ENCODE peak calls at places on chromosome 19, in ten cellular contexts. S, J, E, A, T, M, W, N, D and B are unnamed samples.

GRCh38 chr19:10388957-10389356 is 8.6 kb upstream of the TYK2 start:
- DNase-seq in S (peak; percentile 77), J (peak; percentile 79), E (peak; percentile 85), A (peak; percentile 97), T (peak; percentile 64), M (peak; percentile 90), W (peak; percentile 90), N (peak; percentile 47), D (peak; percentile 85), B (peak; percentile 94)

GRCh38 chr19:29497241-29497640 is 28.6 kb upstream of the VSTM2B start:
- DNase-seq in S (no peak), J (no peak), E (no peak), A (no peak), T (no peak), M (no peak), W (no peak), N (no peak), D (no peak), B (no peak)

GRCh38 chr19:28297036-28297435 is 915.9 kb downstream of the UQCRFS1 start:
- DNase-seq in S (no peak), J (no peak), E (no peak), A (no peak), T (no peak), M (no peak), W (no peak), N (no peak), D (no peak), B (no peak)

GRCh38 chr19:38773469-38774177 is at the start of gene LGALS7:
- DNase-seq in S (no peak), J (no peak), E (no peak), A (no peak), T (no peak), M (no peak), W (no peak), N (no peak), D (no peak), B (no peak)

GRCh38 chr19:34998777-34999497 is 1.2 kb upstream of the GRAMD1A start:
- DNase-seq in S (no peak), J (no peak), E (no peak), A (no peak), T (no peak), M (no peak), W (peak; percentile 73), N (no peak), D (no peak), B (no peak)

GRCh38 chr19:16457195-16457953 is 14.4 kb downstream of the EPS15L1 start:
- DNase-seq in S (no peak), J (no peak), E (peak; percentile 80), A (peak; percentile 36), T (no peak), M (no peak), W (peak; percentile 14), N (peak; percentile 32), D (peak; percentile 61), B (no peak)

GRCh38 chr19:3949997-3950859 is 17.4 kb downstream of the NMRK2 start:
- DNase-seq in S (no peak), J (no peak), E (no peak), A (no peak), T (no peak), M (no peak), W (no peak), N (no peak), D (no peak), B (no peak)

GRCh38 chr19:10454267-10454666 is 33.9 kb downstream of the PDE4A start:
- DNase-seq in S (peak; percentile 36), J (no peak), E (peak; percentile 12), A (peak; percentile 40), T (no peak), M (no peak), W (peak; percentile 38), N (no peak), D (no peak), B (no peak)

GRCh38 chr19:48102870-48103751 is 7.5 kb downstream of the PLA2G4C start:
- DNase-seq in S (peak; percentile 76), J (peak; percentile 18), E (peak; percentile 60), A (peak; percentile 64), T (peak; percentile 39), M (no peak), W (peak; percentile 49), N (no peak), D (peak; percentile 63), B (no peak)

GRCh38 chr19:6425732-6426686 is 1.4 kb upstream of the KHSRP start:
- DNase-seq in S (no peak), J (no peak), E (no peak), A (no peak), T (no peak), M (no peak), W (no peak), N (no peak), D (no peak), B (no peak)
- TF ChIP-seq CTCF in S (no peak), J (no peak), E (no peak), A (peak; percentile 20), T (no peak), M (peak; percentile 24), W (no peak), N (no peak), D (no peak), B (no peak)

DNA sequence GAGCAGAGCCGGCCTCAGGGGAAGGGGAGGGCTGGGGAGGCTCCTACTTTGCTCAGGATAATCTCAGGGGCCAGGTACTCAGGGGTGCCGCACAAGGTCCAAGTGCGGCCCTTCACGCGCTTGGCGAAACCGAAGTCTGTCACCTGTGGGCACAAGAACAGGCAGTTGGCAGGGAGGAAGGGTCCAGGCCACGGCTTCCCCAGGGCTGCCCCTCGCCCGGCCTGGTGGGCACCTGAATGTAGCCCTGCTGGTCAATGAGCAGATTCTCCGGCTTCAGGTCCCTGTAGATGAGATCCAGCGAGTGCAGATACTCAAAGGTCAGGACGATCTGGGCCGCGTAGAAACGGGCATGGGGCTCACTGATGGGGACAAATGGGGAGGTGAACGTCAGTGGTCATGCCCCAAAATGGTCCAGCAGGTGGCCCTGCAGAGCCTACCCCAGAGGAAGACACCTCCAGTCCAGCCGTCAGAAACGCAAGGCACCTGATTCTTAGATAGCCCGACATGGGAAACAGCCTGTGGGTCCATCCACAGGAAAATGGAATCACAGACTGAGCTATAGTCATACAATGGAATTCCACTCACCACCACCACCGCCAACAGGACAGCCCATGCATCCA is 7.1 kb upstream of the SAMD1 start:
- DNase-seq in S (no peak), J (no peak), E (no peak), A (no peak), T (no peak), M (no peak), W (no peak), N (no peak), D (no peak), B (peak; percentile 35)
- TF ChIP-seq CTCF in S (no peak), J (no peak), E (peak; percentile 21), A (peak; percentile 16), T (peak; percentile 7), M (peak; percentile 14), W (peak; percentile 10), N (no peak), D (peak; percentile 26), B (no peak)

DNA sequence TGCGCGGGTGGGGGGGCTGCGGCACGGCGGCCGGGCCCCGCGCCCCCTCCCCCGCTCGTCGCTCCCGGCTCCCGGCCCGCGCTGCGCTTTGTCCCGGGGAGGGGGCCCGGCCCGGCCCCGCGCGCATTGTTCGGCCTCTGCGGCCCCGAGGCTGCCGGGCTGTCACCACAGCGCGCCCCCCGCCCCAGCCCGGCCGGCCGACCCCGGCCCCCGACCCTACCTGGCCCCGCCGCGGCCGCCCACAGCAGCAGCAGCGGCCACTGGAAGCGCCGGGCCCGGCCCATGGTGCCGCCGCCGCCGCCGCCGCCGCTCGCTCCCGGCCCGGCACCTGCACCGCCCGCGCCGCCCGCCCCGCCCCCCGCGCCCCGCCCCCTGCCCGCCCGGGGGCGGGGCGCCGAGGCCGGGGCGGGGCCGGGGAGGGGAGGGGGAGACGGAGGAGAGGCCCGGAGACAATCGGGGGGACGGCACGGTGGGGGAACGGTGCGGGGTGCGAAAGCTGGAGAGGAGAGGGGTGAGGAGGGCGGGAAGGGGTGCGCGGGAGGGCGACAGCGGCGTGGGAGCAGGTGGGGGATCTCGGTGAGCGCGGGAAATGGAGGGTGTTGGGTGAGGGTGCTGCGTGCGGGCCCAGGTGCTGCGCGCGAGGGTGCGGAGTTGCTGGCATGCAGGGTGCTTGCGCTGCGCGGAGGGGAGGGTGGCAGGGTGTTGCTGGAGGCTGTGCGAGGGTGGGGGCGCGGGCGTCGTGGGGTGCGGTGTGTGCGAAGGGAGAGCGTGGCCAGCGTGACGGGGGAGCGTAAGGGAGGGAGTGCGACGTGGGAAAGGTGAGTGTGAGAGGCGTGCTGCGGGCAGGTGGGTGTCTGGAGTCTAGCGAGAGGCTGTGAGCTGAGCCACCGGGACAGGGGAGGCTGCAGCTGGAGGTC is at the start of gene CADM4:
- DNase-seq in S (no peak), J (peak; percentile 47), E (no peak), A (no peak), T (peak; percentile 43), M (no peak), W (peak; percentile 71), N (no peak), D (no peak), B (no peak)
- TF ChIP-seq CTCF in S (no peak), J (no peak), E (no peak), A (no peak), T (no peak), M (no peak), W (no peak), N (no peak), D (no peak), B (no peak)

GRCh38 chr19:12052571-12053169 is at the start of gene ZNF878:
- DNase-seq in S (no peak), J (peak; percentile 35), E (peak; percentile 85), A (peak; percentile 92), T (peak; percentile 88), M (peak; percentile 90), W (peak; percentile 99), N (peak; percentile 47), D (peak; percentile 71), B (peak; percentile 89)
- TF ChIP-seq CTCF in S (no peak), J (no peak), E (no peak), A (peak; percentile 37), T (no peak), M (peak; percentile 55), W (peak; percentile 11), N (peak; percentile 4), D (no peak), B (no peak)